ENCODE peak calls at places on chromosomes 6 and 20, in seven cellular contexts. One of them, this sample, is unnamed. For H3K4me1, the result is how much of the 10 kb centered on the place peaks cover.

GRCh38 chr6:34585512-34586045 is 29.4 kb upstream of the SPDEF start:
- DNase-seq in Peyer's patch: peak
- DNase-seq in upper lobe of right lung: no peak
- DNase-seq in transverse colon: no peak
- DNase-seq in IMR-90: peak
- DNase-seq in left ventricle myocardium inferior: no peak
- DNase-seq in DND-41: no peak
- DNase-seq in this sample: no peak

GRCh38 chr6:105804436-105804835 is 281.7 kb upstream of the PRDM1 start:
- DNase-seq in left ventricle myocardium inferior: no peak
- DNase-seq in DND-41: no peak
- DNase-seq in upper lobe of right lung: no peak
- DNase-seq in IMR-90: peak
- DNase-seq in Peyer's patch: no peak
- DNase-seq in transverse colon: no peak
- DNase-seq in this sample: no peak

GRCh38 chr6:112502348-112503130 is 155.4 kb downstream of the RFPL4B start:
- DNase-seq in left ventricle myocardium inferior: no peak
- DNase-seq in IMR-90: peak
- DNase-seq in transverse colon: no peak
- DNase-seq in DND-41: no peak
- DNase-seq in Peyer's patch: no peak
- DNase-seq in upper lobe of right lung: no peak
- DNase-seq in this sample: no peak

GRCh38 chr6:140857734-140858380 is 1274.9 kb upstream of the GJE1 start:
- DNase-seq in Peyer's patch: no peak
- DNase-seq in transverse colon: no peak
- DNase-seq in IMR-90: peak
- DNase-seq in upper lobe of right lung: no peak
- DNase-seq in DND-41: no peak
- DNase-seq in left ventricle myocardium inferior: no peak
- DNase-seq in this sample: no peak

GRCh38 chr6:145483191-145483996 is 251.9 kb downstream of the EPM2A start:
- DNase-seq in DND-41: no peak
- DNase-seq in Peyer's patch: no peak
- DNase-seq in upper lobe of right lung: no peak
- DNase-seq in IMR-90: peak
- DNase-seq in transverse colon: no peak
- DNase-seq in left ventricle myocardium inferior: no peak
- DNase-seq in this sample: no peak

GRCh38 chr6:79240509-79240908 is 6.0 kb upstream of the HMGN3 start:
- DNase-seq in transverse colon: no peak
- DNase-seq in IMR-90: no peak
- DNase-seq in upper lobe of right lung: no peak
- DNase-seq in Peyer's patch: no peak
- DNase-seq in left ventricle myocardium inferior: no peak
- DNase-seq in DND-41: no peak
- DNase-seq in this sample: no peak

GRCh38 chr6:154319231-154319858 is 37.3 kb downstream of the IPCEF1 start:
- DNase-seq in IMR-90: peak
- DNase-seq in left ventricle myocardium inferior: no peak
- DNase-seq in upper lobe of right lung: no peak
- DNase-seq in DND-41: no peak
- DNase-seq in Peyer's patch: no peak
- DNase-seq in transverse colon: no peak
- DNase-seq in this sample: no peak

GRCh38 chr6:163414367-163415175 is at the start of gene QKI:
- DNase-seq in IMR-90: peak
- DNase-seq in Peyer's patch: peak
- DNase-seq in upper lobe of right lung: peak
- DNase-seq in left ventricle myocardium inferior: peak
- DNase-seq in DND-41: peak
- DNase-seq in transverse colon: peak
- DNase-seq in this sample: peak

GRCh38 chr6:134802426-134803058 is 147.4 kb downstream of the ALDH8A1 start:
- DNase-seq in upper lobe of right lung: no peak
- DNase-seq in IMR-90: peak
- DNase-seq in transverse colon: no peak
- DNase-seq in DND-41: no peak
- DNase-seq in Peyer's patch: no peak
- DNase-seq in left ventricle myocardium inferior: no peak
- DNase-seq in this sample: no peak

GRCh38 chr6:132190815-132191175 is 210.5 kb downstream of the MOXD1 start:
- DNase-seq in left ventricle myocardium inferior: no peak
- DNase-seq in Peyer's patch: no peak
- DNase-seq in DND-41: no peak
- DNase-seq in transverse colon: no peak
- DNase-seq in IMR-90: peak
- DNase-seq in upper lobe of right lung: no peak
- DNase-seq in this sample: no peak

GRCh38 chr6:72769459-72770125 is 147.7 kb downstream of the KCNQ5 start:
- DNase-seq in left ventricle myocardium inferior: no peak
- DNase-seq in transverse colon: no peak
- DNase-seq in Peyer's patch: no peak
- DNase-seq in IMR-90: no peak
- DNase-seq in DND-41: no peak
- DNase-seq in upper lobe of right lung: no peak
- DNase-seq in this sample: no peak

GRCh38 chr6:42021847-42022754 is 28.2 kb upstream of the TAF8 start:
- DNase-seq in DND-41: peak
- DNase-seq in transverse colon: no peak
- DNase-seq in upper lobe of right lung: no peak
- DNase-seq in left ventricle myocardium inferior: no peak
- DNase-seq in IMR-90: no peak
- DNase-seq in Peyer's patch: peak
- DNase-seq in this sample: no peak

GRCh38 chr20:32252189-32252588 is 25.3 kb upstream of the KIF3B start:
- DNase-seq in left ventricle myocardium inferior: no peak
- DNase-seq in upper lobe of right lung: no peak
- DNase-seq in transverse colon: no peak
- DNase-seq in Peyer's patch: no peak
- DNase-seq in DND-41: no peak
- DNase-seq in IMR-90: no peak
- DNase-seq in this sample: no peak

GRCh38 chr6:12182676-12183075 is 107.5 kb upstream of the EDN1 start:
- DNase-seq in Peyer's patch: no peak
- DNase-seq in upper lobe of right lung: no peak
- DNase-seq in DND-41: no peak
- DNase-seq in transverse colon: no peak
- DNase-seq in left ventricle myocardium inferior: no peak
- DNase-seq in IMR-90: peak
- DNase-seq in this sample: no peak

GRCh38 chr6:40187654-40188053 is 253.4 kb upstream of the MOCS1 start:
- DNase-seq in IMR-90: no peak
- DNase-seq in left ventricle myocardium inferior: no peak
- DNase-seq in Peyer's patch: no peak
- DNase-seq in transverse colon: no peak
- DNase-seq in DND-41: no peak
- DNase-seq in upper lobe of right lung: no peak
- DNase-seq in this sample: no peak

GRCh38 chr6:106973841-106974336 is 640 bp downstream of the CD24 start:
- DNase-seq in left ventricle myocardium inferior: no peak
- DNase-seq in Peyer's patch: peak
- DNase-seq in transverse colon: no peak
- DNase-seq in IMR-90: no peak
- DNase-seq in DND-41: no peak
- DNase-seq in upper lobe of right lung: peak
- DNase-seq in this sample: no peak

GRCh38 chr6:297571-298232 is 5.4 kb downstream of the DUSP22 start:
- DNase-seq in transverse colon: no peak
- DNase-seq in Peyer's patch: no peak
- DNase-seq in IMR-90: no peak
- DNase-seq in upper lobe of right lung: no peak
- DNase-seq in DND-41: no peak
- DNase-seq in left ventricle myocardium inferior: no peak
- DNase-seq in this sample: no peak

GRCh38 chr6:296151-297122 is 4.2 kb downstream of the DUSP22 start:
- DNase-seq in upper lobe of right lung: peak
- DNase-seq in Peyer's patch: peak
- DNase-seq in IMR-90: no peak
- DNase-seq in transverse colon: peak
- DNase-seq in DND-41: peak
- DNase-seq in left ventricle myocardium inferior: no peak
- DNase-seq in this sample: peak

GRCh38 chr6:300026-300425 is 7.7 kb downstream of the DUSP22 start:
- DNase-seq in left ventricle myocardium inferior: no peak
- DNase-seq in transverse colon: no peak
- DNase-seq in DND-41: no peak
- DNase-seq in upper lobe of right lung: no peak
- DNase-seq in Peyer's patch: no peak
- DNase-seq in IMR-90: no peak
- DNase-seq in this sample: no peak

GRCh38 chr6:299050-299980 is 7.0 kb downstream of the DUSP22 start:
- DNase-seq in Peyer's patch: no peak
- DNase-seq in left ventricle myocardium inferior: no peak
- DNase-seq in IMR-90: peak
- DNase-seq in DND-41: no peak
- DNase-seq in transverse colon: no peak
- DNase-seq in upper lobe of right lung: no peak
- DNase-seq in this sample: no peak

DNA sequence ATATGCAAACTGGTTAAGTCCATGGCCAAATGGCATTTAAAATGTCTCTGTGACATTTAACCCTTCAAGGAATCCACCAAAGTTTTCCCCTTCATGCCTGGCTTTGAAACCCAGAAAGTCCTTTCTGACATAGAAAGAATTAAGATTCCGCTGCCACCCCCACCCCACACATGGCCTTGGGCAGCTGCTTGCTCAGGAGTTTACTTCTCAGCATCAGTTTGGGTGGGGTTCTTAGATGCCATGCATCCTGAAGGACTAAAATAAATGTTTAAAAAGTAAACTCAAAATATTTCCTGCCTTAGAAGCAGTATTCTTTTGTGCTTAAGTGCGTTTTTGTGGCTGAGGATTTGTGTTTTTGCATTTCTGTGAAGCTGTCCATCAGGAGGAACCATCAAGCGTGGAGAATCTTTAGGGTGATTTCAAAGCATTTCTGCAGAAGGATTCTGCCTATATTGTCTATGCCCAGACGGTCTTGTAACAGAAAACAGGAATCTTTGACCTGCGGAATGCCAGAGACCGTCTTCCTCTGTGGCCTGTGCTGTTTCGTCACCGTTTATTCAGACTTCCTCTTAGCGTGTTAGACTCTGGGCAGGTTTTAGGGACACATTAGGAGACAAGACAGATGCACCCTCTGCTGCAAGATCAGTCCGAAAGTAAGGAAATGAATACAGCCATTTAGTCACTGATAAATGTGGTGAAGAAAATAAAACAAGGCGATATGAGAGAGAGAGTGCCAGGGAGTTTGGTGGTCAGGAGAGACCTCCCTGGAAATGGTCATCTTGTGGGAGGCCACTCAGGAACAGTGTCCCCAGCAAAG is 6.2 kb downstream of the DUSP22 start:
- DNase-seq in upper lobe of right lung: no peak
- DNase-seq in Peyer's patch: no peak
- DNase-seq in IMR-90: no peak
- DNase-seq in transverse colon: no peak
- DNase-seq in DND-41: no peak
- DNase-seq in left ventricle myocardium inferior: no peak
- DNase-seq in this sample: no peak
- H3K4me1 ChIP-seq in upper lobe of right lung: half or more
- H3K4me1 ChIP-seq in Peyer's patch: under half
- H3K4me1 ChIP-seq in IMR-90: under half
- H3K4me1 ChIP-seq in transverse colon: under half
- H3K4me1 ChIP-seq in DND-41: under half
- H3K4me1 ChIP-seq in left ventricle myocardium inferior: half or more
- H3K4me1 ChIP-seq in this sample: under half

GRCh38 chr6:83152913-83153312 is 40.2 kb downstream of the PGM3 start:
- DNase-seq in IMR-90: no peak
- DNase-seq in Peyer's patch: no peak
- DNase-seq in DND-41: no peak
- DNase-seq in upper lobe of right lung: no peak
- DNase-seq in transverse colon: no peak
- DNase-seq in left ventricle myocardium inferior: no peak
- DNase-seq in this sample: no peak
- TF ChIP-seq CTCF in IMR-90: no peak
- TF ChIP-seq CTCF in Peyer's patch: no peak
- TF ChIP-seq CTCF in DND-41: no peak
- TF ChIP-seq CTCF in upper lobe of right lung: no peak
- TF ChIP-seq CTCF in transverse colon: no peak
- TF ChIP-seq CTCF in left ventricle myocardium inferior: no peak
- TF ChIP-seq CTCF in this sample: no peak

DNA sequence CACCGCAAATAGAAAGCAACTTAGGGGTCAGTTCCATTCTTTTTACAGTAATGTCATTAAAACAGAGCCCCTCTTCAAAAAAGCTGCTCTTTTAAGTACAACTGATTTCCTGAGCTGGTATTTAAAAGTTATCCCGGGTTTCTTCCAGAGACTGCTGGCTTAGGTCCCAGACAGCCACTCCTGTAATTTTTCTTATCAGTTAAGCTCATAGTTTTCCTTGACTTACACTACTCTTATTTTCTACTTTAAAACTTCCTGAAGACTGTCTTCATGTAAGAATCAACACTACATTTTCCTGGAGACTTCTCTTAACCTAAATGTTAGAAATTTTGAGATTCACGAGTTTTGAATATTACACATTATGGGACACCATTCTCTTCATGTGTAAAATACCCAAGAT is 48.2 kb downstream of the MAP3K7 start:
- DNase-seq in IMR-90: peak
- DNase-seq in Peyer's patch: no peak
- DNase-seq in left ventricle myocardium inferior: no peak
- DNase-seq in DND-41: no peak
- DNase-seq in upper lobe of right lung: no peak
- DNase-seq in transverse colon: peak
- DNase-seq in this sample: no peak
- H3K4me3 ChIP-seq in IMR-90: no peak
- H3K4me3 ChIP-seq in Peyer's patch: no peak
- H3K4me3 ChIP-seq in left ventricle myocardium inferior: no peak
- H3K4me3 ChIP-seq in DND-41: no peak
- H3K4me3 ChIP-seq in upper lobe of right lung: no peak
- H3K4me3 ChIP-seq in transverse colon: no peak
- H3K4me3 ChIP-seq in this sample: no peak

DNA sequence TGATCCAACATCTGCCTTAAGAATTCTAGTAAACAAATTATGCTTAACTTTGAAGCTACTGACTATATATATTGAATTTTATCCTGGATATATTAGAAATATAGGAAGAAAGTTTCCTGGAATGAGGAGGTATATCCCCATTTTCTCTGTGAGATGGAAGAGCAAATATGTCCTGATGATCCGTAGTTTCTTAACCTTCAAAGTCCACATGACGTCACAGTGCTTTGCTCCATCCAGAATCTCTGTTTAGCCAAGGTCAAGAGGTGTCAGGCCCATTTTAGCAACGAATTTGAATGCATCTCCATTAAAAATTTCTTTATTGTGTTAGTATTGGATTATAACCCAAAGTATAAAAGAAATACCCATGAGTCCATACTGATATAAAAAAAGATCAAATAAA is 162.5 kb downstream of the PRL start:
- DNase-seq in DND-41: no peak
- DNase-seq in IMR-90: no peak
- DNase-seq in Peyer's patch: no peak
- DNase-seq in left ventricle myocardium inferior: no peak
- DNase-seq in upper lobe of right lung: no peak
- DNase-seq in transverse colon: no peak
- DNase-seq in this sample: no peak
- H3K4me1 ChIP-seq in DND-41: under half
- H3K4me1 ChIP-seq in IMR-90: under half
- H3K4me1 ChIP-seq in Peyer's patch: under half
- H3K4me1 ChIP-seq in left ventricle myocardium inferior: under half
- H3K4me1 ChIP-seq in upper lobe of right lung: under half
- H3K4me1 ChIP-seq in transverse colon: under half
- H3K4me1 ChIP-seq in this sample: under half

GRCh38 chr20:46004813-46005505 is 3.7 kb upstream of the MMP9 start:
- DNase-seq in DND-41: peak
- DNase-seq in left ventricle myocardium inferior: no peak
- DNase-seq in upper lobe of right lung: no peak
- DNase-seq in IMR-90: no peak
- DNase-seq in Peyer's patch: peak
- DNase-seq in transverse colon: peak
- DNase-seq in this sample: no peak
- TF ChIP-seq CTCF in DND-41: no peak
- TF ChIP-seq CTCF in left ventricle myocardium inferior: no peak
- TF ChIP-seq CTCF in upper lobe of right lung: no peak
- TF ChIP-seq CTCF in IMR-90: no peak
- TF ChIP-seq CTCF in Peyer's patch: no peak
- TF ChIP-seq CTCF in transverse colon: no peak
- TF ChIP-seq CTCF in this sample: no peak